ENCODE peak calls at places on chromosome 15, in five cellular contexts. F is A549, S is stomach, G is tibial nerve, Y is heart left ventricle. C is an unnamed sample.

GRCh38 chr15:63079938-63080626 is 37.5 kb downstream of the TPM1 start:
- DNase-seq in Y (no peak), S (no peak), F (no peak), G (no peak), C (no peak)

GRCh38 chr15:91706366-91707032 is 147.0 kb upstream of the SLCO3A1 start:
- DNase-seq in F (peak), G (peak), Y (peak), S (peak), C (peak)

GRCh38 chr15:70575251-70576227 is 187.8 kb downstream of the UACA start:
- DNase-seq in F (no peak), Y (no peak), G (peak), S (no peak), C (peak)

GRCh38 chr15:73628976-73629854 is 4.0 kb downstream of the NPTN start:
- DNase-seq in G (no peak), Y (no peak), S (no peak), F (no peak), C (no peak)

GRCh38 chr15:99057020-99057419 is 47.9 kb upstream of the SYNM start:
- DNase-seq in S (no peak), G (no peak), F (no peak), Y (no peak), C (no peak)

GRCh38 chr15:101009176-101009575 is 90.0 kb downstream of the LRRK1 start:
- DNase-seq in G (no peak), Y (no peak), F (no peak), S (no peak), C (no peak)

GRCh38 chr15:69081310-69082004 is 67.0 kb downstream of the NOX5 start:
- DNase-seq in F (no peak), G (peak), Y (peak), S (no peak), C (no peak)

GRCh38 chr15:57146394-57147140 is 228.1 kb downstream of the TCF12 start:
- DNase-seq in S (no peak), G (peak), F (peak), Y (no peak), C (no peak)

GRCh38 chr15:89138999-89139612 is 50.9 kb downstream of the ABHD2 start:
- DNase-seq in F (no peak), G (no peak), S (no peak), Y (peak), C (no peak)

GRCh38 chr15:89401636-89402252 is 67.1 kb upstream of the POLG start:
- DNase-seq in F (peak), G (no peak), Y (no peak), S (no peak), C (no peak)

GRCh38 chr15:70268698-70269251 is 171.1 kb upstream of the TLE3 start:
- DNase-seq in F (no peak), Y (peak), S (no peak), G (no peak), C (no peak)

GRCh38 chr15:99442268-99442897 is 123.4 kb upstream of the MEF2A start:
- DNase-seq in G (peak), F (peak), S (peak), Y (peak), C (peak)

GRCh38 chr15:60392986-60393811 is 4.6 kb downstream of the ANXA2 start:
- DNase-seq in Y (peak), G (peak), S (peak), F (peak), C (peak)

GRCh38 chr15:41620536-41621199 is 39.5 kb upstream of the MGA start:
- DNase-seq in G (no peak), S (no peak), Y (no peak), F (peak), C (no peak)

GRCh38 chr15:80115021-80115420 is 37.8 kb upstream of the FAH start:
- DNase-seq in Y (no peak), G (no peak), F (no peak), S (no peak), C (no peak)

GRCh38 chr15:56244811-56245576 is 1.3 kb upstream of the RFX7 start:
- DNase-seq in S (peak), F (no peak), G (peak), Y (no peak), C (peak)

GRCh38 chr15:42577514-42578031 is 2.2 kb downstream of the STARD9 start:
- DNase-seq in S (no peak), F (no peak), Y (peak), G (peak), C (no peak)

GRCh38 chr15:51647128-51647562 is 24.6 kb upstream of the DMXL2 start:
- DNase-seq in F (no peak), Y (peak), S (peak), G (peak), C (no peak)

GRCh38 chr15:34737379-34737928 is 17.3 kb downstream of the GJD2 start:
- DNase-seq in F (no peak), S (no peak), Y (peak), G (no peak), C (no peak)

GRCh38 chr15:100940785-100941379 is 21.7 kb downstream of the LRRK1 start:
- DNase-seq in Y (no peak), F (no peak), S (no peak), G (no peak), C (no peak)

GRCh38 chr15:52408823-52409222 is 113.2 kb upstream of the MYO5C start:
- DNase-seq in F (peak), Y (no peak), G (no peak), S (no peak), C (no peak)

GRCh38 chr15:80160570-80161156 is 7.9 kb downstream of the FAH start:
- DNase-seq in S (no peak), F (peak), G (peak), Y (peak), C (peak)

GRCh38 chr15:99450896-99451358 is 114.9 kb upstream of the MEF2A start:
- DNase-seq in S (peak), G (peak), F (no peak), Y (peak), C (peak)

GRCh38 chr15:60757273-60757672 is 278.3 kb upstream of the ICE2 start:
- DNase-seq in Y (no peak), F (no peak), S (no peak), G (no peak), C (no peak)

GRCh38 chr15:87841426-87841998 is 415.0 kb downstream of the NTRK3 start:
- DNase-seq in G (no peak), S (no peak), Y (no peak), F (no peak), C (no peak)

GRCh38 chr15:92326236-92326635 is 67.4 kb upstream of the ST8SIA2 start:
- DNase-seq in G (no peak), Y (no peak), S (no peak), F (no peak), C (no peak)

GRCh38 chr15:41490355-41490754 is 3.3 kb upstream of the ITPKA start:
- DNase-seq in G (no peak), F (peak), S (no peak), Y (no peak), C (no peak)

GRCh38 chr15:64878708-64879107 is 33.0 kb upstream of the ANKDD1A start:
- DNase-seq in G (no peak), F (no peak), Y (peak), S (no peak), C (no peak)

GRCh38 chr15:30921781-30922371 is 18.2 kb downstream of the FAN1 start:
- DNase-seq in G (no peak), F (no peak), Y (peak), S (peak), C (peak)
- H3K4me3 ChIP-seq in G (no peak), F (no peak), Y (no peak), S (no peak), C (no peak)

GRCh38 chr15:84981054-84981710 is 474 bp upstream of the PDE8A start:
- DNase-seq in S (peak), Y (peak), F (peak), G (peak), C (peak)

GRCh38 chr15:84983299-84983698 is 1.6 kb downstream of the PDE8A start:
- DNase-seq in G (no peak), F (no peak), S (no peak), Y (no peak), C (no peak)

GRCh38 chr15:84981711-84982300 is at the start of gene PDE8A:
- DNase-seq in F (peak), Y (peak), S (peak), G (peak), C (peak)

GRCh38 chr15:84983711-84984110 is 2.1 kb downstream of the PDE8A start:
- DNase-seq in F (peak), G (no peak), S (no peak), Y (no peak), C (no peak)

GRCh38 chr15:84982301-84982920 is 755 bp downstream of the PDE8A start:
- DNase-seq in S (peak), Y (peak), F (peak), G (peak), C (peak)
- TF ChIP-seq POLR2A in S (no peak), Y (no peak), F (no peak), G (no peak), C (peak)

DNA sequence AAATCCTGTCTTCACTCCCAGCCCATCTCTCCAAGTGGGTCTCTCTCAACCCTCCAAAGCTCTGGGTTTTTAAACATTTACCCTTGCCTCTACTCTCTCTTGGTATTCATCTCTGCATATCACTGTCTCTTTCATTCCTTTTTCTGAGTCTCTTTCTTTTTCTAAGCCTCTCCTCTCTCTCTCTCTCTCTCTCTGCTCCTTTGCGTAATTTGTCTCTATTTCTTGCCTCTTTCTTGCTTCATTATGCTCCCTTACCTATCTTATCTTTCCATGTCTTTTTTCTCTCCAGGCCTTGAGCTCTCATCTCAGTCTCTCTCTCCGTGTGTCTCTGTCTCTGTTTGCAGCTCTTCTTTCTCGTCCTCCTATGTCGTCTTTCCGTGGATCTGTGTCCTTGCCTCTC is 678 bp upstream of the SCAMP5 start:
- DNase-seq in G (no peak), S (no peak), Y (no peak), F (no peak), C (no peak)
- H3K4me3 ChIP-seq in G (no peak), S (no peak), Y (no peak), F (peak), C (no peak)

DNA sequence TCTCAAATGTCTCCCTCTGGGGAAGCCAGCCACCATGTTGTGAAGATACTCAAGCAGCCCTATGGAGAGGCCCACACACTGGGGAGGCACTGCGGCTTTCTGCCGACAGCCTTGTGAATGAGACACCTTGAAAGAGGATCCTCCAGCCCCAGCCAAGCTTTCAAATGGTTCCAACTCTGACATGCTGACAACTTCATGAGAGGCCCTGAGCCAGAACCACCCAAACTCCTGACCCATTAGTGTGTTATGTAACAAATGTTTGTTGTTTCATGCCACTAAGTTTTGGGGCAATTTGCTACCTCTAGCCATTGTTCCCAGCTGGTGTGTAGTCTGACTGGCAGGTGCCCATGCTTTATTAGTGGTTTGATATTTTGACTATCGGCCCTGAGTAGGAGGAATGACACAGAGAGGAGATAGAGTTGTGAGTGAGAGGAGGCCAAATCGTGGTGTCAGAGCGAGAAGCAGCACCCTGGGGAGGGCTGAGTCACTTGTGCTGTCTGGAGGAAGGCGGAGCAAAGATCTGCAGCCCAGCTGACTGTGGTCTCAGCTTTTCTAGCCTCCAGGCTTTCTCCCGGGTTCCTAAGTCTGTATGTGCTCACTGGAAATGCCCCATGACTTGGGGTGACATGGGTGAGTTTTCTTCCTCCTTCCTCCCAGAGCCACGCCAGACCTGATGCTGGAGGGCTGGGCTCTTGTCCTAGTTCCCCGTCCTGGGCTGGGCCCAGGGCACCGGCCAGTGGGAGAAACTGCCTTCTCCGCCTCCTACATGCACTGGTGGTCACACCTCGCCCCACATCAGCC is 56.8 kb upstream of the BLM start:
- DNase-seq in Y (peak), G (peak), F (peak), S (peak), C (peak)
- TF ChIP-seq POLR2A in Y (peak), G (peak), F (no peak), S (no peak), C (peak)

GRCh38 chr15:39585871-39586301 is 5.0 kb downstream of the THBS1 start:
- DNase-seq in F (no peak), Y (no peak), S (no peak), G (no peak), C (no peak)
- H3K4me3 ChIP-seq in F (no peak), Y (no peak), S (no peak), G (peak), C (no peak)

GRCh38 chr15:58748787-58749531 is 548 bp downstream of the ADAM10 start:
- DNase-seq in S (peak), G (peak), F (peak), Y (peak), C (peak)
- TF ChIP-seq POLR2A in S (no peak), G (no peak), F (no peak), Y (peak), C (no peak)

GRCh38 chr15:67149859-67150824 is 84.7 kb downstream of the SMAD3 start:
- DNase-seq in S (peak), F (peak), Y (peak), G (no peak), C (no peak)
- H3K4me3 ChIP-seq in S (no peak), F (peak), Y (no peak), G (peak), C (no peak)

C was measured in right lobe of liver.